ENCODE peak calls at places on chromosomes 2 and 18, in seven cellular contexts. G, S, W, U, T, L and C are unnamed samples. For H3K36me3, the result is how much of the 10 kb centered on the place peaks cover.

GRCh38 chr18:42401131-42401673 is 446.2 kb downstream of the PIK3C3 start:
- DNase-seq in G (no peak), S (no peak), W (no peak), U (no peak), T (no peak), L (no peak), C (no peak)

GRCh38 chr2:174608866-174609214 is 11.2 kb upstream of the WIPF1 start:
- DNase-seq in G (no peak), S (no peak), W (no peak), U (no peak), T (no peak), L (no peak), C (no peak)

GRCh38 chr2:55418512-55419235 is 982 bp downstream of the CCDC88A start:
- DNase-seq in G (peak), S (no peak), W (no peak), U (no peak), T (no peak), L (no peak), C (no peak)

GRCh38 chr18:43919565-43919964 is 642.3 kb upstream of the SYT4 start:
- DNase-seq in G (no peak), S (no peak), W (no peak), U (no peak), T (no peak), L (no peak), C (no peak)

GRCh38 chr2:176555112-176555511 is 285.9 kb downstream of the MTX2 start:
- DNase-seq in G (no peak), S (no peak), W (no peak), U (no peak), T (no peak), L (no peak), C (no peak)

GRCh38 chr2:102761763-102762162 is at the start of gene TMEM182:
- DNase-seq in G (no peak), S (no peak), W (no peak), U (no peak), T (no peak), L (no peak), C (no peak)

GRCh38 chr2:65366595-65367125 is 65.7 kb downstream of the SPRED2 start:
- DNase-seq in G (peak), S (no peak), W (no peak), U (no peak), T (peak), L (no peak), C (peak)

GRCh38 chr18:2642771-2643170 is 12.8 kb upstream of the SMCHD1 start:
- DNase-seq in G (no peak), S (no peak), W (no peak), U (no peak), T (no peak), L (no peak), C (no peak)

GRCh38 chr2:186570587-186570986 is 19.3 kb upstream of the ITGAV start:
- DNase-seq in G (peak), S (no peak), W (no peak), U (no peak), T (no peak), L (no peak), C (peak)

GRCh38 chr2:231670892-231671616 is 37.3 kb upstream of the PTMA start:
- DNase-seq in G (peak), S (no peak), W (no peak), U (peak), T (no peak), L (no peak), C (no peak)

GRCh38 chr2:71896385-71897144 is 251.1 kb downstream of the CYP26B1 start:
- DNase-seq in G (no peak), S (no peak), W (no peak), U (no peak), T (no peak), L (no peak), C (no peak)

GRCh38 chr2:84970266-84970955 is 550 bp upstream of the KCMF1 start:
- DNase-seq in G (peak), S (peak), W (peak), U (peak), T (no peak), L (peak), C (peak)

GRCh38 chr2:95392320-95392719 is 10.2 kb upstream of the FAHD2A start:
- DNase-seq in G (no peak), S (no peak), W (no peak), U (no peak), T (no peak), L (no peak), C (no peak)

GRCh38 chr2:192195548-192196418 is 1.1 kb upstream of the TMEFF2 start:
- DNase-seq in G (peak), S (peak), W (no peak), U (peak), T (no peak), L (peak), C (peak)

GRCh38 chr2:133044556-133044955 is 374.6 kb upstream of the LYPD1 start:
- DNase-seq in G (no peak), S (no peak), W (no peak), U (no peak), T (no peak), L (no peak), C (no peak)

GRCh38 chr2:176187306-176188217 is 906 bp upstream of the HOXD1 start:
- DNase-seq in G (peak), S (no peak), W (no peak), U (no peak), T (no peak), L (no peak), C (peak)

GRCh38 chr2:101124684-101125366 is 26.4 kb downstream of the TBC1D8 start:
- DNase-seq in G (peak), S (no peak), W (no peak), U (peak), T (peak), L (peak), C (peak)

GRCh38 chr18:2351126-2351850 is 220.0 kb downstream of the METTL4 start:
- DNase-seq in G (no peak), S (no peak), W (no peak), U (no peak), T (no peak), L (no peak), C (no peak)

GRCh38 chr2:164974221-164974620 is 18.9 kb upstream of the SLC38A11 start:
- DNase-seq in G (no peak), S (no peak), W (no peak), U (no peak), T (no peak), L (no peak), C (no peak)

GRCh38 chr2:164979113-164979512 is 23.8 kb upstream of the SLC38A11 start:
- DNase-seq in G (no peak), S (no peak), W (no peak), U (no peak), T (no peak), L (no peak), C (no peak)

GRCh38 chr2:164972216-164972615 is 16.9 kb upstream of the SLC38A11 start:
- DNase-seq in G (no peak), S (no peak), W (no peak), U (no peak), T (no peak), L (no peak), C (no peak)

GRCh38 chr2:164976301-164976700 is 21.0 kb upstream of the SLC38A11 start:
- DNase-seq in G (peak), S (no peak), W (no peak), U (no peak), T (no peak), L (no peak), C (no peak)

DNA sequence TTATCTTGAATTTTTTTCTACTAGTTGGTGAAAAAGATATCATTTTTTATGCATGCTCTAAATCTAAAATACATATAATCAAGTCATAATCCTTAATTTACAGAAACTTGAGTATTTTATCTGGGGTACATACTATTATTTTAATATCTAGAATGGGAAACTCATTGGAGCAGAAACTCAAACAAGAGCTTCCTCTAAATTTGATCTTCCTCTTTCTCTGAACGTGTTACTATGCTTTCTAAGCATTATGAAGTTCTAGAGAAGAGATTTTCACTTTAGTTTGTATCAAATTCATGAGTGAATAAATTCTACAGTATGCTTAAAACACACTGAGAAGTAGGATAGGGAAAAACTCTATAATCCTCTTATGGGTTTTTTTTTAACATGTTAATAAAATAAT is 20.6 kb upstream of the SLC38A11 start:
- DNase-seq in G (no peak), S (no peak), W (no peak), U (no peak), T (no peak), L (no peak), C (no peak)
- H3K36me3 ChIP-seq in G (under half), S (under half), W (under half), U (under half), T (under half), L (under half), C (under half)

GRCh38 chr2:216114476-216115223 is 5.5 kb downstream of the XRCC5 start:
- DNase-seq in G (peak), S (peak), W (peak), U (peak), T (peak), L (peak), C (peak)
- H3K36me3 ChIP-seq in G (half or more), S (half or more), W (half or more), U (under half), T (half or more), L (under half), C (half or more)

GRCh38 chr2:151206446-151206968 is 55.2 kb downstream of the RBM43 start:
- DNase-seq in G (no peak), S (no peak), W (no peak), U (no peak), T (no peak), L (no peak), C (no peak)

GRCh38 chr2:151200844-151201243 is 60.8 kb downstream of the RBM43 start:
- DNase-seq in G (no peak), S (no peak), W (no peak), U (no peak), T (no peak), L (no peak), C (no peak)

GRCh38 chr2:151207100-151207499 is 54.6 kb downstream of the RBM43 start:
- DNase-seq in G (no peak), S (no peak), W (no peak), U (no peak), T (no peak), L (no peak), C (no peak)

GRCh38 chr2:151204720-151205119 is 56.9 kb downstream of the RBM43 start:
- DNase-seq in G (no peak), S (no peak), W (no peak), U (no peak), T (no peak), L (no peak), C (no peak)

DNA sequence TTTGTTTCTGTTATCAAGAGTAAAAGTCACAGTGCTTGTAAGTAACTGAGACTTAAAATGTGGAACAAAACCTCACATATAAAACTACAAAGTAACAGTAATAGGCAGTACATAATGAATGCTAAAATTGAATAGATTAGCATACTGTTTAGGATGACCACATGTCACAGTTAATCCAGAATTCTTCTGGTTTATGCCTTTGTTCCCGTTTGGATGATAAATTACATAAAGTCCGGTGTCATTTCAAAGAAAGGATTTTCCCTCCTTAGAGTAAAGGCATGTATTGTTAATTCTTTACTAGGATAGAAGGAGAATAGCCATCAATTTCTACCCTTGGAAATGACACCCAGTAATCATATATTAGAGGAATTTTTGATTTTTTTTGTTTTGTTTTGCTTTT is 56.1 kb downstream of the RBM43 start:
- DNase-seq in G (no peak), S (no peak), W (no peak), U (no peak), T (no peak), L (no peak), C (no peak)
- H3K36me3 ChIP-seq in G (under half), S (under half), W (under half), U (under half), T (under half), L (under half), C (under half)

DNA sequence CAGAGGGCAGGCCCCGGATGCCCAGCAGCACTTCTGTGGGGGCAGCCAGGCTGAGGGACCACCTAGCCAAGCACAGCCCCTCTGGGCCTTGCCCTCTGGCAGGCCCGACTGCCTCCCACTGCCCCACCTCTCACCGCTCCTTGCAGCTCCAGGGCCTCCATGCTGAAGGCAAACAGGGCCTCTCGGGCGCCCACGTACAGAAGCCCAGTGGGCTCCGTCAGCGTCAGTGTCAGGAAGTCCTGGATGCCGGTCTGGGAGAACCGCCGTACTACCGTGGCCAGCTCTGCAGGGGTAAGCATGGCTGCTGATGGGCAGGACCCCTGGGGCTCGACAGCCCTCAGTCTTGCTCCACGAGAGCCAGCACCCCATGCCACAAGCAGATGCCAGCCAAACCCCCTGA is 3.7 kb downstream of the SEMA4C start:
- DNase-seq in G (no peak), S (no peak), W (no peak), U (peak), T (no peak), L (no peak), C (no peak)
- H3K36me3 ChIP-seq in G (under half), S (under half), W (half or more), U (under half), T (under half), L (under half), C (under half)

GRCh38 chr2:38583524-38583923 is 19.2 kb downstream of the HNRNPLL start:
- DNase-seq in G (no peak), S (no peak), W (no peak), U (no peak), T (no peak), L (no peak), C (no peak)

GRCh38 chr2:38591152-38591551 is 11.6 kb downstream of the HNRNPLL start:
- DNase-seq in G (peak), S (no peak), W (no peak), U (no peak), T (no peak), L (no peak), C (no peak)

GRCh38 chr2:38583994-38584393 is 18.7 kb downstream of the HNRNPLL start:
- DNase-seq in G (no peak), S (no peak), W (no peak), U (no peak), T (no peak), L (no peak), C (no peak)

GRCh38 chr2:38590053-38590452 is 12.7 kb downstream of the HNRNPLL start:
- DNase-seq in G (peak), S (no peak), W (no peak), U (no peak), T (no peak), L (no peak), C (no peak)

DNA sequence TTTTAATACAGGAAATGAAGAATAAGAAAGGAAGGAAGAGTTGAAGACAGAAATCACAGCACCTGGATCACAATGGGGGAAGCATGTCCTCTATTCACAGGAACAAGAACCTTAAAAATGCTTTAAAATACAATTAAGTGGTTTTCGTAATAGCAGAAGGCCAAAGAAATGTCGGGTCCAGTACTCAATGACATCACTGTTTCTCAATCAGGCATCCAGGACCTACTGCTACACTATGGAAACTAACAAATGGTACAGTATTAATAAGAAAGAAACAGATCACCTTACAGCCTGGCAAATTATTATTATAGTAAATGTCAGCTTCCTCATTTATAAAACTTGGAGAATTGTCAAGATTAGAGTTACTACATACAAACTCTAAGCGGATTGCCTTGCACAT is 15.8 kb downstream of the HNRNPLL start:
- DNase-seq in G (peak), S (no peak), W (no peak), U (no peak), T (no peak), L (no peak), C (no peak)
- H3K36me3 ChIP-seq in G (under half), S (under half), W (under half), U (under half), T (under half), L (under half), C (under half)

GRCh38 chr18:9547767-9548166 is 66.6 kb downstream of the PPP4R1 start:
- DNase-seq in G (no peak), S (no peak), W (no peak), U (no peak), T (no peak), L (no peak), C (no peak)
- H3K36me3 ChIP-seq in G (under half), S (under half), W (half or more), U (under half), T (under half), L (under half), C (half or more)

DNA sequence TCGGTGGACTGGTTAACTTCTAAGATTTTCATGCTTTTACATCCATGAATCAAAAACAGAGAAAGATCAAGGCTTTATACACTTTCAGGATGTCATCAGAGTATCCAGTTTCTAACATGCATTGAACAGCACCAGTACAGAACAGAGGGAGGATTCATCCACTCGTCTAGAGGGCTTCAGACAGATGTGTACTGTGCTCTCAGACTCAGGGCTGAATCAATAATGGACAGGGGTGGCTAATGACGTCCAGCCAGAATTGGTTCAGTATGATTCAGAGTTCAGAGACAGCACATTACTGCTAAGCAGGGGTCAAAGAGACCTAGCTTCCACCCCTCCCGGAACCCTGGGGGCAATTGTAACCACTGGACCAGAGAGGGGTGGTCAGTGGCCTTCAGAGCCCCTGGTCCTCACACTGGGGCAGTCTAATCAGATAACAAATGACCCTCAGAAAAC is 37.3 kb downstream of the RNU4ATAC start:
- DNase-seq in G (peak), S (no peak), W (no peak), U (no peak), T (no peak), L (no peak), C (no peak)
- H3K36me3 ChIP-seq in G (under half), S (under half), W (under half), U (under half), T (under half), L (under half), C (under half)